ENCODE peak calls at places on chromosomes 3 and 15, in seven cellular contexts. M, C, V, X, P, K and E are unnamed samples.

GRCh38 chr3:11236588-11237461 is 35.4 kb upstream of the ATG7 start:
- DNase-seq in K (peak; percentile 64), M (peak; percentile 71), C (peak; percentile 58), X (peak; percentile 78), V (peak; percentile 36), P (peak; percentile 70), E (peak; percentile 47)

GRCh38 chr3:4751057-4752051 is 227.9 kb upstream of the BHLHE40 start:
- DNase-seq in M (no peak), V (peak; percentile 30), K (no peak), C (peak; percentile 96), X (peak; percentile 99), P (no peak), E (no peak)

GRCh38 chr15:79439236-79439635 is 7.1 kb downstream of the MINAR1 start:
- DNase-seq in K (no peak), P (no peak), C (no peak), V (no peak), X (no peak), M (no peak), E (no peak)

GRCh38 chr3:14689247-14689980 is 14.5 kb downstream of the C3orf20 start:
- DNase-seq in X (no peak), V (no peak), M (no peak), C (no peak), P (no peak), K (no peak), E (no peak)

GRCh38 chr3:3753416-3753815 is 45.8 kb upstream of the LRRN1 start:
- DNase-seq in X (peak; percentile 46), C (peak; percentile 6), K (no peak), M (no peak), V (no peak), P (no peak), E (no peak)

GRCh38 chr3:177499779-177500423 is 302.6 kb upstream of the TBL1XR1 start:
- DNase-seq in K (no peak), V (no peak), M (no peak), C (no peak), X (no peak), P (no peak), E (no peak)

GRCh38 chr3:48630833-48631232 is 4.4 kb downstream of the SLC26A6 start:
- DNase-seq in C (no peak), V (no peak), K (no peak), X (no peak), M (no peak), P (no peak), E (no peak)

GRCh38 chr15:55897560-55898336 is 95.7 kb downstream of the NEDD4 start:
- DNase-seq in X (peak; percentile 80), P (peak; percentile 67), K (no peak), V (peak; percentile 79), C (peak; percentile 51), M (peak; percentile 14), E (peak; percentile 24)

GRCh38 chr3:185976977-185977678 is 39.3 kb upstream of the TRA2B start:
- DNase-seq in K (peak; percentile 79), C (peak; percentile 46), V (peak; percentile 69), M (peak; percentile 77), P (peak; percentile 79), X (peak; percentile 66), E (peak; percentile 91)

GRCh38 chr3:161069441-161070251 is 35.5 kb downstream of the B3GALNT1 start:
- DNase-seq in C (peak; percentile 88), X (peak; percentile 74), P (peak; percentile 69), V (peak; percentile 95), M (peak; percentile 22), K (no peak), E (no peak)

GRCh38 chr3:111797035-111797717 is 61.9 kb upstream of the PHLDB2 start:
- DNase-seq in K (no peak), M (no peak), V (no peak), X (no peak), C (no peak), P (no peak), E (no peak)

GRCh38 chr3:180804871-180805430 is 107.5 kb upstream of the FXR1 start:
- DNase-seq in C (peak; percentile 67), P (peak; percentile 33), X (peak; percentile 53), K (no peak), V (peak; percentile 70), M (peak; percentile 73), E (peak; percentile 64)

GRCh38 chr3:100928638-100929428 is 64.4 kb downstream of the ABI3BP start:
- DNase-seq in P (no peak), M (no peak), C (peak; percentile 70), X (peak; percentile 57), K (no peak), V (no peak), E (no peak)

GRCh38 chr3:37671000-37671483 is 190.6 kb upstream of the CTDSPL start:
- DNase-seq in V (no peak), X (no peak), P (peak; percentile 53), C (no peak), K (no peak), M (no peak), E (no peak)

GRCh38 chr15:29266052-29266572 is 3.5 kb downstream of the NSMCE3 start:
- DNase-seq in V (no peak), P (no peak), X (no peak), K (no peak), M (no peak), C (no peak), E (no peak)

GRCh38 chr15:64686130-64686735 is 89.2 kb downstream of the RBPMS2 start:
- DNase-seq in C (peak; percentile 41), M (peak; percentile 63), V (peak; percentile 31), P (no peak), K (no peak), X (peak; percentile 47), E (no peak)

GRCh38 chr3:150545419-150546225 is 674 bp downstream of the SERP1 start:
- DNase-seq in K (no peak), V (peak; percentile 20), M (peak; percentile 78), X (peak; percentile 28), P (peak; percentile 48), C (peak; percentile 15), E (peak; percentile 61)

GRCh38 chr3:133413166-133414020 is 13.5 kb downstream of the BFSP2 start:
- DNase-seq in C (no peak), P (no peak), M (peak; percentile 32), X (no peak), V (peak; percentile 52), K (no peak), E (no peak)

GRCh38 chr3:190122198-190122771 is 1.6 kb upstream of the P3H2 start:
- DNase-seq in X (peak; percentile 54), V (no peak), K (no peak), C (peak; percentile 94), P (no peak), M (no peak), E (no peak)

GRCh38 chr3:20250786-20251185 is 64.8 kb upstream of the SGO1 start:
- DNase-seq in P (no peak), K (no peak), V (no peak), C (no peak), M (no peak), X (no peak), E (no peak)

GRCh38 chr3:141233457-141234161 is 2.0 kb downstream of the PXYLP1 start:
- DNase-seq in M (peak; percentile 24), K (no peak), X (no peak), V (no peak), P (no peak), C (no peak), E (no peak)

GRCh38 chr15:100721758-100722550 is 119.6 kb downstream of the ASB7 start:
- DNase-seq in C (peak; percentile 100), M (peak; percentile 32), P (peak; percentile 91), X (peak; percentile 100), K (no peak), V (peak; percentile 97), E (no peak)

GRCh38 chr3:14123308-14124222 is 1.1 kb downstream of the CHCHD4 start:
- DNase-seq in C (no peak), V (no peak), K (no peak), M (no peak), P (no peak), X (no peak), E (no peak)